ENCODE peak calls at places on chromosomes 13 and 19, in five cellular contexts. One of them, this sample, is unnamed. For H3K27me3 and H3K4me1, the result is how much of the 10 kb centered on the place peaks cover.

GRCh38 chr19:36604656-36605100 is 435 bp upstream of the ZNF382 start:
- DNase-seq in left ventricle myocardium inferior: peak
- DNase-seq in uterus: peak
- DNase-seq in H9: peak
- DNase-seq in BE2C: peak
- DNase-seq in this sample: peak

GRCh38 chr19:31761281-31761913 is 412.2 kb upstream of the TSHZ3 start:
- DNase-seq in H9: peak
- DNase-seq in BE2C: no peak
- DNase-seq in uterus: no peak
- DNase-seq in left ventricle myocardium inferior: no peak
- DNase-seq in this sample: no peak

GRCh38 chr13:112983428-112984196 is 14.6 kb downstream of the MCF2L start:
- DNase-seq in uterus: no peak
- DNase-seq in H9: no peak
- DNase-seq in left ventricle myocardium inferior: peak
- DNase-seq in BE2C: peak
- DNase-seq in this sample: no peak

GRCh38 chr19:35006342-35006998 is 6.3 kb downstream of the GRAMD1A start:
- DNase-seq in left ventricle myocardium inferior: no peak
- DNase-seq in H9: no peak
- DNase-seq in BE2C: no peak
- DNase-seq in uterus: no peak
- DNase-seq in this sample: peak

GRCh38 chr13:114115191-114115671 is 17.2 kb downstream of the RASA3 start:
- DNase-seq in H9: no peak
- DNase-seq in uterus: peak
- DNase-seq in BE2C: peak
- DNase-seq in left ventricle myocardium inferior: no peak
- DNase-seq in this sample: peak

GRCh38 chr13:62510906-62511655 is 1095.4 kb upstream of the PCDH20 start:
- DNase-seq in BE2C: no peak
- DNase-seq in H9: no peak
- DNase-seq in left ventricle myocardium inferior: no peak
- DNase-seq in uterus: no peak
- DNase-seq in this sample: no peak

GRCh38 chr13:51246411-51247298 is 24.5 kb downstream of the FAM124A start:
- DNase-seq in left ventricle myocardium inferior: peak
- DNase-seq in BE2C: peak
- DNase-seq in H9: no peak
- DNase-seq in uterus: no peak
- DNase-seq in this sample: no peak

GRCh38 chr13:89432997-89433396 is 1761.8 kb downstream of the SLITRK5 start:
- DNase-seq in left ventricle myocardium inferior: no peak
- DNase-seq in H9: no peak
- DNase-seq in uterus: no peak
- DNase-seq in BE2C: no peak
- DNase-seq in this sample: no peak

GRCh38 chr19:1113278-1113985 is 9.6 kb downstream of the GPX4 start:
- DNase-seq in BE2C: peak
- DNase-seq in left ventricle myocardium inferior: peak
- DNase-seq in uterus: peak
- DNase-seq in H9: peak
- DNase-seq in this sample: peak

GRCh38 chr19:32253683-32254020 is 91.8 kb upstream of the ZNF507 start:
- DNase-seq in H9: no peak
- DNase-seq in BE2C: no peak
- DNase-seq in uterus: no peak
- DNase-seq in left ventricle myocardium inferior: no peak
- DNase-seq in this sample: no peak

GRCh38 chr13:41311607-41312500 is 787 bp downstream of the NAA16 start:
- DNase-seq in BE2C: peak
- DNase-seq in left ventricle myocardium inferior: peak
- DNase-seq in uterus: peak
- DNase-seq in H9: no peak
- DNase-seq in this sample: peak

GRCh38 chr19:57620673-57621348 is 6.8 kb downstream of the ZNF134 start:
- DNase-seq in left ventricle myocardium inferior: no peak
- DNase-seq in uterus: no peak
- DNase-seq in BE2C: no peak
- DNase-seq in H9: no peak
- DNase-seq in this sample: no peak

GRCh38 chr19:32017341-32017948 is 328.0 kb upstream of the ZNF507 start:
- DNase-seq in left ventricle myocardium inferior: no peak
- DNase-seq in uterus: peak
- DNase-seq in BE2C: no peak
- DNase-seq in H9: no peak
- DNase-seq in this sample: no peak

GRCh38 chr13:19810151-19810550 is 27.4 kb upstream of the PSPC1 start:
- DNase-seq in BE2C: no peak
- DNase-seq in uterus: no peak
- DNase-seq in H9: no peak
- DNase-seq in left ventricle myocardium inferior: no peak
- DNase-seq in this sample: no peak

GRCh38 chr19:19226663-19227062 is 14.9 kb downstream of the NCAN start:
- DNase-seq in uterus: no peak
- DNase-seq in left ventricle myocardium inferior: no peak
- DNase-seq in BE2C: no peak
- DNase-seq in H9: peak
- DNase-seq in this sample: no peak

GRCh38 chr19:19229701-19230100 is 17.9 kb downstream of the NCAN start:
- DNase-seq in BE2C: no peak
- DNase-seq in H9: no peak
- DNase-seq in uterus: no peak
- DNase-seq in left ventricle myocardium inferior: no peak
- DNase-seq in this sample: no peak

GRCh38 chr19:19224852-19225494 is 13.2 kb downstream of the NCAN start:
- DNase-seq in BE2C: no peak
- DNase-seq in uterus: no peak
- DNase-seq in H9: peak
- DNase-seq in left ventricle myocardium inferior: peak
- DNase-seq in this sample: peak

GRCh38 chr19:19226204-19226603 is 14.4 kb downstream of the NCAN start:
- DNase-seq in uterus: no peak
- DNase-seq in left ventricle myocardium inferior: no peak
- DNase-seq in BE2C: no peak
- DNase-seq in H9: no peak
- DNase-seq in this sample: no peak

GRCh38 chr19:19227217-19227616 is 15.5 kb downstream of the NCAN start:
- DNase-seq in H9: no peak
- DNase-seq in BE2C: no peak
- DNase-seq in left ventricle myocardium inferior: no peak
- DNase-seq in uterus: no peak
- DNase-seq in this sample: no peak
- H3K27me3 ChIP-seq in H9: under half
- H3K27me3 ChIP-seq in BE2C: under half
- H3K27me3 ChIP-seq in left ventricle myocardium inferior: half or more
- H3K27me3 ChIP-seq in uterus: under half
- H3K27me3 ChIP-seq in this sample: under half

GRCh38 chr19:46625731-46626130 is 842 bp upstream of the PTGIR start:
- DNase-seq in left ventricle myocardium inferior: no peak
- DNase-seq in BE2C: no peak
- DNase-seq in H9: no peak
- DNase-seq in uterus: no peak
- DNase-seq in this sample: no peak
- H3K4me1 ChIP-seq in left ventricle myocardium inferior: half or more
- H3K4me1 ChIP-seq in BE2C: under half
- H3K4me1 ChIP-seq in H9: under half
- H3K4me1 ChIP-seq in uterus: under half
- H3K4me1 ChIP-seq in this sample: under half

DNA sequence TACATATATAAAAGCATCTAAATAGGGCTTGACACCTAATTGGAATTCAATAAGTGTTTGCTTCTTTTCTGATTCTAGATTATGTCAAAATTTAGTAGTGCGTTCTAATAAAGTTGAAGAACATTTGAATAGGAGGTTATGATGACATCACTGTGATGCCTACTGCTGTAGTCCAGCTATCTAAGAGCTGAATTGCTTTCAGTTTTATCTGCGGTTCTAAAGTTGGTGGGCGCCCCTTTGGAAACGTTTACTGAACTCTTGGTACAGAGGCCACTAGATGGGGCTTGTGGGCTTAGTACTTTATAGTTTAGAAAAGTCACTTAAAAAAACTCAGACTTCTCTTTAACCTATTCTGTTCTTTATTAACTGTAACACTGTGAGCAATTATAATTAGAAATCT is 776.9 kb downstream of the GPC5 start:
- DNase-seq in uterus: no peak
- DNase-seq in left ventricle myocardium inferior: no peak
- DNase-seq in BE2C: peak
- DNase-seq in H9: peak
- DNase-seq in this sample: no peak
- TF ChIP-seq CTCF in uterus: no peak
- TF ChIP-seq CTCF in left ventricle myocardium inferior: peak
- TF ChIP-seq CTCF in BE2C: peak
- TF ChIP-seq CTCF in H9: peak
- TF ChIP-seq CTCF in this sample: no peak

GRCh38 chr19:13053238-13053637 is 49.4 kb downstream of the LYL1 start:
- DNase-seq in uterus: no peak
- DNase-seq in BE2C: no peak
- DNase-seq in left ventricle myocardium inferior: no peak
- DNase-seq in H9: no peak
- DNase-seq in this sample: no peak
- H3K27me3 ChIP-seq in uterus: under half
- H3K27me3 ChIP-seq in BE2C: under half
- H3K27me3 ChIP-seq in left ventricle myocardium inferior: under half
- H3K27me3 ChIP-seq in H9: half or more
- H3K27me3 ChIP-seq in this sample: under half

GRCh38 chr19:49771674-49772139 is 4.9 kb downstream of the AP2A1 start:
- DNase-seq in BE2C: no peak
- DNase-seq in left ventricle myocardium inferior: no peak
- DNase-seq in uterus: no peak
- DNase-seq in H9: no peak
- DNase-seq in this sample: no peak
- H3K4me1 ChIP-seq in BE2C: under half
- H3K4me1 ChIP-seq in left ventricle myocardium inferior: under half
- H3K4me1 ChIP-seq in uterus: under half
- H3K4me1 ChIP-seq in H9: under half
- H3K4me1 ChIP-seq in this sample: under half

GRCh38 chr19:18862976-18863842 is 31.4 kb downstream of the UPF1 start:
- DNase-seq in H9: no peak
- DNase-seq in uterus: no peak
- DNase-seq in left ventricle myocardium inferior: no peak
- DNase-seq in BE2C: no peak
- DNase-seq in this sample: no peak

GRCh38 chr19:18861235-18861634 is 29.5 kb downstream of the UPF1 start:
- DNase-seq in H9: no peak
- DNase-seq in uterus: no peak
- DNase-seq in BE2C: no peak
- DNase-seq in left ventricle myocardium inferior: no peak
- DNase-seq in this sample: no peak

GRCh38 chr19:18860725-18861124 is 29.0 kb downstream of the UPF1 start:
- DNase-seq in H9: no peak
- DNase-seq in BE2C: no peak
- DNase-seq in left ventricle myocardium inferior: no peak
- DNase-seq in uterus: no peak
- DNase-seq in this sample: no peak

GRCh38 chr19:18860302-18860700 is 28.5 kb downstream of the UPF1 start:
- DNase-seq in left ventricle myocardium inferior: no peak
- DNase-seq in BE2C: no peak
- DNase-seq in uterus: no peak
- DNase-seq in H9: no peak
- DNase-seq in this sample: no peak

GRCh38 chr19:18861917-18862316 is 30.2 kb downstream of the UPF1 start:
- DNase-seq in H9: no peak
- DNase-seq in left ventricle myocardium inferior: no peak
- DNase-seq in uterus: no peak
- DNase-seq in BE2C: no peak
- DNase-seq in this sample: no peak
- TF ChIP-seq CTCF in H9: no peak
- TF ChIP-seq CTCF in left ventricle myocardium inferior: no peak
- TF ChIP-seq CTCF in uterus: no peak
- TF ChIP-seq CTCF in BE2C: no peak
- TF ChIP-seq CTCF in this sample: no peak

GRCh38 chr19:50486823-50487515 is 10.3 kb upstream of the GARIN5A start:
- DNase-seq in H9: peak
- DNase-seq in uterus: no peak
- DNase-seq in left ventricle myocardium inferior: no peak
- DNase-seq in BE2C: peak
- DNase-seq in this sample: no peak
- H3K27me3 ChIP-seq in H9: under half
- H3K27me3 ChIP-seq in uterus: under half
- H3K27me3 ChIP-seq in left ventricle myocardium inferior: under half
- H3K27me3 ChIP-seq in BE2C: under half
- H3K27me3 ChIP-seq in this sample: half or more

DNA sequence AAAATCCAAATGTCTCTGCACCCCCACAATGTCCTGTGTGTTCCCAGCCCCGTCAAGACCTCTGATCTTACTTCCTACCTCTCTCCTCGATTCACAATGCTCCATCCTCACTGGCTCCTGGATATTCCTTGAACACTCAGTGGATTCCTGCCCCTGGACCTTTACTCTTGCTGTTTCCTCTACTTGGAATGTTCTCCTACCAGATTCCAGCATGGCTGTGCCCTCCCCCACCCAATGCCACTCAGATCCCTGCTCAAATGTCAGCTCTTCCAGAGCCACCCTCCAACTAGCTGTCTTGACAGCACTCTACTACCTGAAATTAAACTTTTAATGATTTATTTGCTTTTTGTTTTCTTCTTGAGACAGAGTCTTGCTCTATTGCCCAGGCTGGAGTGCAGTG is 107.4 kb downstream of the KLF5 start:
- DNase-seq in H9: no peak
- DNase-seq in left ventricle myocardium inferior: no peak
- DNase-seq in BE2C: no peak
- DNase-seq in uterus: no peak
- DNase-seq in this sample: no peak
- H3K4me1 ChIP-seq in H9: under half
- H3K4me1 ChIP-seq in left ventricle myocardium inferior: under half
- H3K4me1 ChIP-seq in BE2C: under half
- H3K4me1 ChIP-seq in uterus: under half
- H3K4me1 ChIP-seq in this sample: under half